ENCODE peak calls at places on chromosomes 11 and 22, in eight cellular contexts. Q is stomach; T is mammary epithelial cell; S is fibroblast of lung; X is colonic mucosa; D is CD8-positive, alpha-beta T cell; C is adrenal gland; K is right lobe of liver. M is an unnamed sample.
A peak's percentile ranks its signal among the peaks of the same experiment; 100 is the strongest.

GRCh38 chr11:114155116-114155515 is 95.6 kb downstream of the ZBTB16 start:
- DNase-seq in X (no peak), D (no peak), S (no peak), T (no peak), K (no peak), Q (no peak), C (no peak), M (no peak)

GRCh38 chr11:73141309-73142127 is 600 bp downstream of the FCHSD2 start:
- DNase-seq in X (peak; percentile 72), S (peak; percentile 77), C (peak; percentile 72), T (peak; percentile 64), Q (peak; percentile 63), D (peak; percentile 26), K (no peak), M (no peak)

GRCh38 chr22:37802310-37803194 is 5.2 kb upstream of the GCAT start:
- DNase-seq in T (no peak), Q (peak; percentile 60), S (peak; percentile 45), D (no peak), X (peak; percentile 70), K (no peak), C (peak; percentile 68), M (no peak)

GRCh38 chr11:123564225-123564624 is 90.2 kb downstream of the SCN3B start:
- DNase-seq in S (no peak), D (no peak), C (no peak), X (no peak), K (no peak), Q (no peak), T (no peak), M (no peak)

GRCh38 chr11:86888164-86888977 is 66.8 kb downstream of the FZD4 start:
- DNase-seq in T (no peak), K (no peak), C (no peak), S (peak; percentile 92), X (no peak), D (no peak), Q (no peak), M (no peak)

GRCh38 chr22:45903355-45904149 is 73.4 kb downstream of the WNT7B start:
- DNase-seq in T (peak; percentile 70), X (no peak), C (peak; percentile 48), S (peak; percentile 86), D (no peak), Q (no peak), K (no peak), M (no peak)

GRCh38 chr22:49233507-49234100 is 594.1 kb downstream of the BRD1 start:
- DNase-seq in T (no peak), X (no peak), K (peak; percentile 23), Q (no peak), D (no peak), S (no peak), C (no peak), M (no peak)

GRCh38 chr11:45724145-45724544 is 58.7 kb upstream of the CHST1 start:
- DNase-seq in D (no peak), X (no peak), S (no peak), C (no peak), K (no peak), Q (no peak), T (no peak), M (no peak)

GRCh38 chr22:49951001-49951677 is 9.4 kb upstream of the PIM3 start:
- DNase-seq in Q (peak; percentile 99), C (no peak), T (peak; percentile 90), K (peak; percentile 89), X (peak; percentile 94), S (no peak), D (no peak), M (no peak)

GRCh38 chr22:24434472-24435322 is 7.3 kb downstream of the ADORA2A start:
- DNase-seq in T (no peak), K (no peak), S (peak; percentile 35), X (no peak), Q (peak; percentile 51), D (peak; percentile 51), C (peak; percentile 51), M (no peak)

GRCh38 chr11:28227460-28227859 is 119.3 kb downstream of the METTL15 start:
- DNase-seq in K (no peak), D (no peak), C (no peak), T (no peak), X (no peak), S (no peak), Q (no peak), M (no peak)

GRCh38 chr11:26331911-26332571 is at the start of gene ANO3:
- DNase-seq in S (peak; percentile 84), Q (peak; percentile 57), X (peak; percentile 31), T (peak; percentile 52), D (no peak), K (peak; percentile 55), C (peak; percentile 60), M (no peak)

GRCh38 chr22:29055192-29055830 is 6.3 kb downstream of the C22orf31 start:
- DNase-seq in T (no peak), D (no peak), K (no peak), Q (no peak), X (no peak), S (no peak), C (no peak), M (no peak)

GRCh38 chr11:80593981-80594380 is 1153.2 kb upstream of the TENM4 start:
- DNase-seq in Q (no peak), X (peak; percentile 61), K (no peak), T (peak; percentile 76), S (peak; percentile 82), D (no peak), C (no peak), M (no peak)

GRCh38 chr11:103683581-103683980 is 352.9 kb upstream of the DDI1 start:
- DNase-seq in Q (no peak), D (no peak), C (no peak), S (peak; percentile 61), T (no peak), K (no peak), X (no peak), M (no peak)

GRCh38 chr22:45638834-45639746 is 32.5 kb upstream of the ATXN10 start:
- DNase-seq in X (peak; percentile 63), K (peak; percentile 50), C (peak; percentile 30), D (no peak), S (peak; percentile 60), Q (peak; percentile 59), T (peak; percentile 79), M (peak; percentile 89)

GRCh38 chr11:8871283-8871775 is 39.7 kb upstream of the AKIP1 start:
- DNase-seq in C (peak; percentile 74), S (peak; percentile 93), K (peak; percentile 48), Q (peak; percentile 56), X (peak; percentile 76), T (peak; percentile 70), D (no peak), M (peak; percentile 89)

GRCh38 chr11:117220568-117220967 is 11.3 kb downstream of the PCSK7 start:
- DNase-seq in K (no peak), X (no peak), D (no peak), S (no peak), T (no peak), Q (no peak), C (peak; percentile 36), M (no peak)

GRCh38 chr22:42300286-42301071 is 30.0 kb upstream of the TCF20 start:
- DNase-seq in D (no peak), K (no peak), T (peak; percentile 83), X (no peak), C (no peak), S (no peak), Q (peak; percentile 27), M (no peak)

GRCh38 chr11:67437082-67437821 is at the start of gene PTPRCAP:
- DNase-seq in C (no peak), D (peak; percentile 57), K (no peak), X (no peak), T (no peak), Q (peak; percentile 41), S (no peak), M (no peak)
- H3K4me3 ChIP-seq in C (no peak within 1 kb of the TSS), D (peak within 1 kb of the TSS; percentile 98), K (peak within 1 kb of the TSS; percentile 27), X (peak within 1 kb of the TSS; percentile 24), T (no peak within 1 kb of the TSS), Q (peak within 1 kb of the TSS; percentile 23), S (no peak within 1 kb of the TSS), M (peak within 1 kb of the TSS; percentile 32)

GRCh38 chr11:134741453-134742227 is 329.6 kb upstream of the B3GAT1 start:
- DNase-seq in C (no peak), Q (no peak), T (no peak), D (no peak), S (peak; percentile 42), X (no peak), K (no peak), M (no peak)

GRCh38 chr11:134742228-134742612 is 330.2 kb upstream of the B3GAT1 start:
- DNase-seq in Q (no peak), S (peak; percentile 53), C (no peak), D (no peak), K (no peak), T (no peak), X (no peak), M (no peak)

GRCh38 chr11:134743809-134744195 is 331.8 kb upstream of the B3GAT1 start:
- DNase-seq in D (no peak), T (no peak), Q (no peak), X (no peak), K (no peak), S (no peak), C (no peak), M (no peak)

GRCh38 chr11:134740590-134741342 is 328.7 kb upstream of the B3GAT1 start:
- DNase-seq in T (no peak), S (no peak), Q (no peak), X (no peak), C (no peak), K (no peak), D (no peak), M (no peak)

GRCh38 chr11:134742956-134743808 is 331.1 kb upstream of the B3GAT1 start:
- DNase-seq in S (no peak), T (no peak), D (no peak), X (no peak), C (no peak), Q (no peak), K (no peak), M (no peak)
- H3K4me1 ChIP-seq in S (no peaks in the 10 kb centered on the region), T (no peaks in the 10 kb centered on the region), D (no peaks in the 10 kb centered on the region), X (no peaks in the 10 kb centered on the region), C (no peaks in the 10 kb centered on the region), Q (no peaks in the 10 kb centered on the region), K (no peaks in the 10 kb centered on the region), M (no peaks in the 10 kb centered on the region)

GRCh38 chr11:126189109-126189929 is 22.1 kb downstream of the RPUSD4 start:
- DNase-seq in Q (no peak), S (no peak), D (no peak), K (no peak), C (no peak), X (no peak), T (no peak), M (no peak)

GRCh38 chr11:126186031-126186698 is 25.3 kb downstream of the RPUSD4 start:
- DNase-seq in D (no peak), X (no peak), S (no peak), K (no peak), T (no peak), Q (no peak), C (no peak), M (no peak)

GRCh38 chr11:126188332-126189108 is 22.9 kb downstream of the RPUSD4 start:
- DNase-seq in C (no peak), D (no peak), Q (no peak), K (no peak), T (no peak), S (no peak), X (no peak), M (no peak)

GRCh38 chr11:126185200-126186030 is 26.0 kb downstream of the RPUSD4 start:
- DNase-seq in C (no peak), X (no peak), S (no peak), K (no peak), T (no peak), D (no peak), Q (no peak), M (no peak)

GRCh38 chr11:126186708-126187481 is 24.6 kb downstream of the RPUSD4 start:
- DNase-seq in X (no peak), T (no peak), C (no peak), S (no peak), D (no peak), Q (no peak), K (no peak), M (no peak)
- TF ChIP-seq CTCF in X (no peak), T (no peak), C (no peak), S (peak; percentile 9), D (no peak), Q (no peak), K (no peak), M (no peak)

GRCh38 chr11:35082322-35083180 is 56.4 kb upstream of the CD44 start:
- DNase-seq in X (peak; percentile 59), C (peak; percentile 33), D (peak; percentile 77), T (peak; percentile 86), S (peak; percentile 92), K (no peak), Q (peak; percentile 51), M (peak; percentile 85)
- H3K4me3 ChIP-seq in X (no peak overlapping the region), C (no peak overlapping the region), D (peak overlapping the region; percentile 40), T (no peak overlapping the region), S (no peak overlapping the region), K (no peak overlapping the region), Q (no peak overlapping the region), M (no peak overlapping the region)

M was measured in vagina.